ENCODE peak calls at places on chromosomes 12 and 14, in four cellular contexts. F, V, H and L are unnamed samples.

GRCh38 chr14:54207075-54207474 is 189.7 kb upstream of the CDKN3 start:
- DNase-seq in F (peak), V (no peak), H (peak), L (no peak)

GRCh38 chr12:80230068-80230467 is 130.7 kb downstream of the OTOGL start:
- DNase-seq in F (no peak), V (peak), H (no peak), L (peak)

GRCh38 chr14:31568151-31568550 is 6.9 kb downstream of the NUBPL start:
- DNase-seq in F (peak), V (no peak), H (peak), L (no peak)

GRCh38 chr14:101500061-101500460 is 61.2 kb upstream of the DIO3 start:
- DNase-seq in F (no peak), V (no peak), H (no peak), L (no peak)

GRCh38 chr12:43749016-43749415 is 9.6 kb downstream of the PUS7L start:
- DNase-seq in F (no peak), V (no peak), H (no peak), L (no peak)

GRCh38 chr14:70086685-70087379 is 101.9 kb downstream of the SLC8A3 start:
- DNase-seq in F (peak), V (no peak), H (peak), L (peak)

GRCh38 chr12:6821674-6822433 is at the start of gene GPR162:
- DNase-seq in F (peak), V (peak), H (peak), L (peak)

GRCh38 chr14:92549853-92550244 is 36.3 kb downstream of the RIN3 start:
- DNase-seq in F (peak), V (no peak), H (no peak), L (no peak)

GRCh38 chr12:101743724-101744472 is 4.6 kb upstream of the SYCP3 start:
- DNase-seq in F (no peak), V (no peak), H (no peak), L (no peak)

GRCh38 chr12:69239922-69240624 is 704 bp downstream of the CPSF6 start:
- DNase-seq in F (peak), V (peak), H (peak), L (peak)

GRCh38 chr14:89866458-89866857 is 88.1 kb downstream of the EFCAB11 start:
- DNase-seq in F (no peak), V (no peak), H (no peak), L (no peak)

GRCh38 chr12:81176796-81177195 is 98.9 kb downstream of the ACSS3 start:
- DNase-seq in F (no peak), V (no peak), H (no peak), L (no peak)

GRCh38 chr12:58575281-58575680 is 345.0 kb downstream of the LRIG3 start:
- DNase-seq in F (peak), V (no peak), H (peak), L (no peak)

GRCh38 chr14:70108419-70108818 is 80.3 kb downstream of the SLC8A3 start:
- DNase-seq in F (no peak), V (no peak), H (no peak), L (no peak)

GRCh38 chr12:5689773-5690172 is 255.3 kb downstream of the ANO2 start:
- DNase-seq in F (no peak), V (no peak), H (no peak), L (no peak)

GRCh38 chr12:95733156-95733825 is 57.3 kb downstream of the NTN4 start:
- DNase-seq in F (peak), V (no peak), H (peak), L (no peak)

GRCh38 chr12:20486233-20486632 is 117.9 kb downstream of the PDE3A start:
- DNase-seq in F (peak), V (no peak), H (no peak), L (no peak)

GRCh38 chr14:70845601-70846000 is 36.3 kb upstream of the MAP3K9 start:
- DNase-seq in F (no peak), V (no peak), H (no peak), L (no peak)

GRCh38 chr12:115468087-115468510 is 784.1 kb upstream of the TBX3 start:
- DNase-seq in F (peak), V (no peak), H (no peak), L (peak)

GRCh38 chr12:27593266-27593665 is 69.3 kb downstream of the PPFIBP1 start:
- DNase-seq in F (no peak), V (no peak), H (no peak), L (no peak)

GRCh38 chr12:131015581-131016337 is 62.1 kb downstream of the ADGRD1 start:
- DNase-seq in F (no peak), V (no peak), H (no peak), L (no peak)

GRCh38 chr14:52918486-52918885 is 32.4 kb downstream of the FERMT2 start:
- DNase-seq in F (peak), V (no peak), H (peak), L (no peak)

GRCh38 chr12:32836710-32837109 is 59.9 kb downstream of the PKP2 start:
- DNase-seq in F (no peak), V (no peak), H (no peak), L (no peak)

GRCh38 chr14:68780358-68781160 is 12.3 kb downstream of the ZFP36L1 start:
- DNase-seq in F (peak), V (no peak), H (peak), L (no peak)

GRCh38 chr14:53093206-53093605 is 59.9 kb downstream of the DDHD1 start:
- DNase-seq in F (peak), V (no peak), H (no peak), L (no peak)

GRCh38 chr12:123934829-123935228 is 37.8 kb downstream of the CCDC92 start:
- DNase-seq in F (peak), V (no peak), H (peak), L (no peak)

GRCh38 chr12:26406813-26407212 is 211.4 kb downstream of the SSPN start:
- DNase-seq in F (no peak), V (no peak), H (no peak), L (no peak)

GRCh38 chr12:43826681-43827458 is 9.0 kb upstream of the TMEM117 start:
- DNase-seq in F (peak), V (no peak), H (no peak), L (no peak)

GRCh38 chr14:99535908-99536778 is 54.9 kb downstream of the CCNK start:
- DNase-seq in F (no peak), V (no peak), H (no peak), L (no peak)

GRCh38 chr12:12537421-12537820 is 25.2 kb downstream of the DUSP16 start:
- DNase-seq in F (peak), V (no peak), H (no peak), L (no peak)

GRCh38 chr12:110540048-110540447 is 37.9 kb downstream of the RAD9B start:
- DNase-seq in F (no peak), V (no peak), H (no peak), L (no peak)

GRCh38 chr12:63302941-63303536 is 152.0 kb upstream of the AVPR1A start:
- DNase-seq in F (no peak), V (no peak), H (no peak), L (no peak)

GRCh38 chr12:92519284-92519683 is 183.5 kb upstream of the PLEKHG7 start:
- DNase-seq in F (no peak), V (no peak), H (peak), L (no peak)

GRCh38 chr12:52413202-52413601 is 7.1 kb upstream of the KRT82 start:
- DNase-seq in F (no peak), V (no peak), H (no peak), L (no peak)

GRCh38 chr12:19959353-19959752 is 409.0 kb upstream of the PDE3A start:
- DNase-seq in F (peak), V (no peak), H (no peak), L (no peak)

GRCh38 chr12:19967001-19967400 is 401.3 kb upstream of the PDE3A start:
- DNase-seq in F (no peak), V (no peak), H (no peak), L (no peak)

GRCh38 chr12:64610660-64611429 is 550 bp downstream of the RASSF3 start:
- DNase-seq in F (peak), V (peak), H (peak), L (peak)
- H2BK5ac ChIP-seq in F (peak), V (peak), H (no peak), L (no peak)

DNA sequence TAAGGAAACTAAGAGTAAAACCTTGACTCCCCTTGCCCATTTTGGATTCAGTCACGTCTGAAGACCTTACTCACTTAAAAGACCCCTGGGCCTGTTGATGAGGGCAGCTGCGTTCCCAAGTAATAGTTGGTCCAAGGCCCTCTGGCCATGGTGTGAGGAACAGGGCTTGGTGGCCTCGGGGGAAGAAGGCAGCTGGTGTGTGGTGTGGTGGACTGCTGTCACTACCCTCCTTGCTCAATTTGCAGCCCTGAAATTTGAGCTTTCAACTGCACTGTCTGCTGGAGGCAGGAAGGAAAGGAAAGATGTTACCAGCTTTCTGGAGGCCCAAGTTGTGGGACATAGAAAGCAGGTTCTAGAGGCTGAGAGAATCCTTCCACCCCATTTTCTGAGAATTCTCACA is 128.2 kb downstream of the SLC38A6 start:
- DNase-seq in F (no peak), V (no peak), H (no peak), L (peak)
- H2BK15ac ChIP-seq in F (peak), V (no peak), H (peak), L (no peak)

DNA sequence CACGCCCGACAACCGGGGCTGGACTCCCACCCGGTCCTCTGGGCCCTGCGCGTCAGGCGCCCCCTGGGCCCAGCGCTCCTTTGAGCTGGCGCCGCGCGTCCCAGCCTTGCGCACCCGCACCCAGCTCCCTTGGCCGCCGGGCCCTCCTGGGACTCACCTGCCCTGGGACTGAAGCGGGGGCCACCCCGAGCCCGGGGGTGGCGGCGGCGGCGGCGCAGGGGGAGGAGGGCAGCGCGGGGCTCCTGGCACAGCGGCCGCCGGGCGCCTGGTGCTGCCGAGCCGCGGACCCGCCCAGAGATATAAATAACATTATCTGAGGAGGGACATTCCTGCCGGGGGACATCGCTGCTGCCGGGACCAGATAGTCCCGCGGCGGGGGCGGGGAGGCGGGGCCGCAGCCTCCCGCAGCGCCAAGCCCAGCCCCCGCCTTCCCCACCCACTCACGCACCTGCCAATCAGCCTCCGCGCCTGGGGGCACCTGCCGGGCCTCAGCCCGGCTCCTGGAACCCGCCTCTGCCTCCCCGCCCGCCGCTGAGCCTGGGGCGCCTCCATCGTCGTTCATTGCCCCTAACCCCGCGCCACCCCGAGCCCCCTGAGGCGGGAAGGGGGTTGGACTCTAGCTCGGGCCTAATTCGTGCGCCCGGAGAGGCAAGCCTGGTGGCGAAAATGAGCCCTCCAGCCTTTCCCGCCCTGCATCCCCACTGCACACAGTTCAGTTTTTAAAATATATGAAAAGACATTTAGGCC is at the start of gene SPTB:
- DNase-seq in F (no peak), V (peak), H (peak), L (peak)
- H2BK5ac ChIP-seq in F (no peak), V (no peak), H (no peak), L (no peak)

GRCh38 chr12:108514973-108515814 is at the start of gene FICD:
- DNase-seq in F (peak), V (peak), H (peak), L (peak)
- H2BK15ac ChIP-seq in F (no peak), V (no peak), H (no peak), L (no peak)

GRCh38 chr14:60722163-60722835 is 1.9 kb downstream of the SIX4 start:
- DNase-seq in F (peak), V (peak), H (peak), L (peak)

GRCh38 chr14:60723218-60724079 is 702 bp downstream of the SIX4 start:
- DNase-seq in F (peak), V (peak), H (peak), L (peak)

GRCh38 chr14:60721331-60722162 is 2.6 kb downstream of the SIX4 start:
- DNase-seq in F (peak), V (peak), H (peak), L (peak)

GRCh38 chr14:60722836-60723217 is 1.3 kb downstream of the SIX4 start:
- DNase-seq in F (peak), V (peak), H (no peak), L (peak)

GRCh38 chr14:60724080-60724618 is at the start of gene SIX4:
- DNase-seq in F (peak), V (peak), H (peak), L (peak)
- H2BK5ac ChIP-seq in F (peak), V (peak), H (peak), L (peak)

GRCh38 chr14:94889520-94890312 is 119.8 kb upstream of the GSC start:
- DNase-seq in F (no peak), V (no peak), H (no peak), L (no peak)

GRCh38 chr14:94897092-94897491 is 127.2 kb upstream of the GSC start:
- DNase-seq in F (no peak), V (no peak), H (no peak), L (no peak)

GRCh38 chr14:94897583-94897982 is 127.7 kb upstream of the GSC start:
- DNase-seq in F (no peak), V (no peak), H (no peak), L (no peak)

GRCh38 chr14:94890755-94891154 is 120.8 kb upstream of the GSC start:
- DNase-seq in F (no peak), V (no peak), H (no peak), L (no peak)

DNA sequence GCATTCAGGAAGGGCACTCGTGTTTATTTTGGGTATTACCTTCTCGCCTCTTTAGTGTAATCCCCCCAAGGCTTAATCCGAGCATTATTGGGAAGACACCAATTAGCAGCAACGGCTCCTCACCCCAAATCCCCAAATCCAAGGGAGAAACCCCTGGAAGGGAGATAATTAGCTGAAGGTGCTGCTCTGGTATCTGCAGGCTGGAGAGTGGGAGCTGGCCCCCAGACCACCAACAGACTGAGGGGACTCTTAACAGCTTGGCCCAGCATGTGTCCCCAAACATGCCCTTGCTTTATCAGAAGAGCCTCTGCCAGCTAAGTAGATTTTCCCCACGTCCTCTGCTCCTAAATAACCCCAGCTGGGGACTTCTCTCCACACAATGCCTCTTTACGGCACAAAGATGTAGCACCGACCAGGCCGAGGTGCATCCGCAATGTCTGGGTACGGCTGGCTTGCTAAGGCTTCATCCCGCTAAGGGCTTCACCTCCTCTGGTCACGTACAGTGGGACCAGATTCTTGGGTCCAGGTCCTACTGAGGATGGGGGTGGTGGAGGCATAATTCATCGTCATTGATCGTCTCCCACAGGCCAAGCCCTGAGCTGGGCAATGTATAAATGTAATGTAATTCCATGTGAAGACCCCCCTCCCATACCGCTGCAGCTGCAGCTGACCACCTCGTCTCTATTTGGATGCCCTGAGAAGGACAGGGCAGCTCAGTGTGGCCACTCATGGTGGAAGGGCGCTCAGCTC is 123.7 kb upstream of the GSC start:
- DNase-seq in F (no peak), V (peak), H (no peak), L (no peak)
- H2BK15ac ChIP-seq in F (no peak), V (no peak), H (no peak), L (no peak)